ENCODE peak calls at places on chromosomes 13 and 19, in four cellular contexts. U is left ventricle myocardium inferior, C is Calu3, Q is adrenal gland. T is an unnamed sample.

GRCh38 chr19:53102701-53103140 is 501 bp downstream of the ZNF160 start:
- DNase-seq in U (peak), C (peak), Q (peak), T (peak)

GRCh38 chr19:55451522-55452380 is 8.7 kb upstream of the SHISA7 start:
- DNase-seq in U (no peak), C (no peak), Q (no peak), T (no peak)

GRCh38 chr13:101627556-101627943 is 175.1 kb downstream of the ITGBL1 start:
- DNase-seq in U (no peak), C (no peak), Q (no peak), T (no peak)

GRCh38 chr19:5443723-5444122 is 11.5 kb upstream of the ZNRF4 start:
- DNase-seq in U (no peak), C (no peak), Q (no peak), T (no peak)

GRCh38 chr19:2271516-2272103 is 10.4 kb downstream of the PEAK3 start:
- DNase-seq in U (no peak), C (no peak), Q (peak), T (no peak)

GRCh38 chr19:30083701-30084156 is 141.7 kb downstream of the URI1 start:
- DNase-seq in U (no peak), C (no peak), Q (no peak), T (no peak)

GRCh38 chr13:99160415-99160814 is 40.2 kb upstream of the UBAC2 start:
- DNase-seq in U (no peak), C (no peak), Q (no peak), T (no peak)

GRCh38 chr13:102309110-102309509 is 92.7 kb downstream of the FGF14 start:
- DNase-seq in U (no peak), C (no peak), Q (no peak), T (no peak)

GRCh38 chr19:49857834-49858590 is 7.1 kb downstream of the PTOV1 start:
- DNase-seq in U (no peak), C (peak), Q (peak), T (no peak)

GRCh38 chr13:44263920-44264610 is 109.6 kb upstream of the SERP2 start:
- DNase-seq in U (no peak), C (no peak), Q (no peak), T (no peak)

GRCh38 chr19:38557205-38557799 is 60.5 kb downstream of the MAP4K1 start:
- DNase-seq in U (no peak), C (peak), Q (no peak), T (no peak)

GRCh38 chr19:2491130-2491801 is 15.3 kb downstream of the GADD45B start:
- DNase-seq in U (no peak), C (peak), Q (peak), T (no peak)

GRCh38 chr19:2503521-2504109 is 27.7 kb downstream of the GADD45B start:
- DNase-seq in U (no peak), C (peak), Q (no peak), T (no peak)

GRCh38 chr19:32537626-32538025 is 43.4 kb upstream of the PDCD5 start:
- DNase-seq in U (no peak), C (no peak), Q (no peak), T (no peak)

GRCh38 chr13:101401196-101401595 is 15.1 kb downstream of the NALCN start:
- DNase-seq in U (no peak), C (no peak), Q (no peak), T (no peak)

GRCh38 chr19:6752257-6753177 is 13.0 kb downstream of the TRIP10 start:
- DNase-seq in U (no peak), C (peak), Q (no peak), T (peak)

GRCh38 chr13:110400786-110401533 is 93.9 kb downstream of the COL4A2 start:
- DNase-seq in U (no peak), C (no peak), Q (no peak), T (no peak)

GRCh38 chr19:32814046-32814445 is 55.5 kb downstream of the SLC7A9 start:
- DNase-seq in U (no peak), C (no peak), Q (peak), T (no peak)

DNA sequence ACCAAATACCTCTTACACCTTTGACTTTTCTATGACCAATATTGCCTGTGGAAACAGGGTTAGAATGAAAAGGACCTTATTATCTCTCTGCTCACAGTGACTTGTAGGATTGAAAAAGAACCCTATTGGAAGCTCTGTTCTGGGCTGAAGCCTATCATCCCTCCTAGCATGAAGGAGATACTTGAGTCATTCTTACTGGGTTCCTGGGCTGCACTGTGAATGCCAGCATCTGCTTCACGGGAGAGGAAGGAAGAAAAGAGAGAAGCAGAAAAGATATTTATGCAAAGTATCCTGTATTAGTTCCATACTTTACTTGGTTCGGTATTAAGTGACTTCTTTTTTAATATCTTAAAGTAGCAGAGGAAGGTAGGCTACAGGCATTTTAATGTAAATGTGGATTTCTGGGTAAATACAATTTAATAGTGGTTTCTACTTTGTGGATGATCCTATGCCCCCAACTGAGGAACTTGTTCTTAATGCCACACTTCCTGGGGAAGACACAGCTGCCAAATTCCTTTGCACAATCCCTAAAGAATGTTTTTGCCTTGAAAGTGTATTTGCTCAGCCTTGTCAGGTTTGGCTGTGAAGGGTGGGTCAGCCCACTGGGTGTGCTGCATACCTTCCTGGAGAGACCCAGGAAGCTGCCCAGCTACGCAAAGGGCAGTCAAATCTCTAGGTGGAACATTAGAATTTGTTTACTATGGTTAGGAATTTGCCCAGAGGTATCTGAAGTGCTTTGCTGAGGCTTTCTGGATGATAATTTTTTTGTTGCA is 13.7 kb upstream of the SCEL start:
- DNase-seq in U (no peak), C (peak), Q (no peak), T (no peak)
- TF ChIP-seq CTCF in U (no peak), C (no peak), Q (no peak), T (no peak)

DNA sequence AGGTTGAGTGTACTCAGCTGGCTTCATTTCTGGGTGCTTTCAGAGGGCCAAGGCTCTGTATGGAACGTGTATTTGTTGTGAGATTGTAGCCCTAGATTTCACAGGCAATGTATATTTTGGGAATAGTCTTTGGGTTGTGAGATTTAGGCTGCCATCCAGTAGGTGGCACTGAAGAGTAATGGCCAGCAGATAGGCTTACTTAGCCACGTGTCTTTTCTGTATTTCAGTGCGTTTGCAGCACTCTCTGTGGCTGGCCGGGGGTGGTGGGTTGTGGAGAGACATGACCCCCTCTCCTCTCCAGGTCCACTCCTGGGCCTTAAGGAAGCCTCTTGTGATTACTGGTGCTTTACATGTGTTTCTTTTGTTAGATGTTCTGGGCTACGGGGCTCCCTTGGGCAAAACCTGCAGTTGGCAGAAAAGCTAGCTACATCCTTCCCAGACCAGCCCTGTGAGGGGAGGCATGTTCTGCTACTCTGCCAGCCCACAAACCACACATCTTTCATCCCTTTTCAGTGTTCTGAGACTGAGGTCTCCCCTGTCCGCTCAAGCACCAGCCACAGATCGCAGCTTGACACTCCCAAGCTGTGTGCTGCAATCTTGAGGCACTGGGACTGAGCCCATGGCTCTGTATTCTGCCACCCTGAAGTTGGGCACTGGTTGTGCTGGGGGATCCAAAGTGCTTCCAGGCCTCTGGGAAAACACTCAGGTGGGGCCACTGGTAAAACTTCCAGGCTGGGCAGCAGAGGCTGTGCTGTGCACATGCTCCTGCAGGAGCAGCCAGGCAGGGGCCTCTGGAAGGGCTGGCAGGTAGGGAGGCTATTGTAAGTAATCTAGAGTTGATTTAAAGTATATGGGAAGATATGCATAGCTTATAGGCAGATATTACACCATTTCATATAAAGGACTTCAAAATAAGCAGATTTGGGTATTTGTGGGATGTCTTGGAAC is 1096.8 kb upstream of the PCDH20 start:
- DNase-seq in U (no peak), C (peak), Q (peak), T (peak)
- TF ChIP-seq CTCF in U (peak), C (no peak), Q (peak), T (peak)

DNA sequence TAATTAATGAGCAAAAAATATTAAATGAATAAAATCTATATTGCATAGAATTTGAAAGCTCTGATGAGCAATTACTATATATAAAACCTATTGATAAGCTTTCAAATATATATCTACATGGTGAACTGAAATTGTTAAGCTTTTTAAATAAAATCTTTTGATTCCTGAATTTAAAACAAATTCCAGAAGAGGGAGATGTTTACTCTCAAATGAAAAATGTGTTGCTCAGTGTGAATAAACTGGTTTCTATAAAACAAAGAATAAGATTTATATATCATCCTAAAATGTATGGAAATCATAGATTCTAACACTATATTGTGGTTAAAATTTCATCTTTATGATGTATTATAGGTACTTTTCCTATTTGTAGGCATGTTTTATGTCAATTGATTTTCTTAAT is 171.5 kb upstream of the SLITRK6 start:
- DNase-seq in U (no peak), C (no peak), Q (no peak), T (no peak)
- TF ChIP-seq CTCF in U (no peak), C (no peak), Q (peak), T (no peak)

GRCh38 chr13:41408061-41408460 is 49.3 kb upstream of the RGCC start:
- DNase-seq in U (no peak), C (no peak), Q (no peak), T (no peak)

GRCh38 chr13:41409611-41410010 is 47.7 kb upstream of the RGCC start:
- DNase-seq in U (no peak), C (no peak), Q (no peak), T (no peak)

GRCh38 chr13:41411060-41411459 is 46.3 kb upstream of the RGCC start:
- DNase-seq in U (no peak), C (no peak), Q (no peak), T (no peak)

GRCh38 chr13:41413907-41414306 is 43.4 kb upstream of the RGCC start:
- DNase-seq in U (no peak), C (no peak), Q (no peak), T (no peak)

GRCh38 chr13:41411536-41411935 is 45.8 kb upstream of the RGCC start:
- DNase-seq in U (no peak), C (peak), Q (peak), T (peak)
- TF ChIP-seq CTCF in U (peak), C (no peak), Q (peak), T (no peak)

GRCh38 chr19:7914099-7914498 is 531 bp upstream of the TGFBR3L start:
- DNase-seq in U (no peak), C (no peak), Q (no peak), T (no peak)
- TF ChIP-seq CTCF in U (no peak), C (no peak), Q (no peak), T (no peak)

DNA sequence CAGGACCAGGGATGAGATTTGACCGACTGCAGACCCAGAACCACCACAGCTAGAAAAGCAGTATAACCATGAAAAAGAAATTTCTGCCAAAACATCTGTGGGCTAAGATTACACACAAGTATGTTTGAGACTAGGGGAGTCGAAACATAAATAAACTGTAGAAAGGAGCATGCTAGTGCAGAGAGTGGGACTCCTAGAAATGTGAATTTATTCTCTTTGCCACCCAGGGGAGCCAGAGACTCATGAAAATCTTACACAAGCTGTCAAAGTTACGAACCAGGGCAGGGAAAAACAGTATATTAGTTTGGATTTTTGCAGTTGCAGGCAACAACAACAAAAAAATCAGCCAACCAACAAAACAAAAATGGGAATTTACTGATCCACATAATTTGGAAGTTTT is 12.3 kb upstream of the HSPH1 start:
- DNase-seq in U (no peak), C (no peak), Q (no peak), T (no peak)
- TF ChIP-seq CTCF in U (peak), C (no peak), Q (no peak), T (no peak)

GRCh38 chr13:27960362-27961226 is 8.5 kb downstream of the CDX2 start:
- DNase-seq in U (peak), C (peak), Q (no peak), T (peak)
- TF ChIP-seq CTCF in U (peak), C (peak), Q (no peak), T (peak)

T was measured in endothelial cell.